ENCODE peak calls at places on chromosomes 2 and 18, in four cellular contexts. E is AG09319, R is A172, V is fibroblast of pulmonary artery. C is an unnamed sample.

GRCh38 chr2:163852616-163853015 is 116.8 kb upstream of the FIGN start:
- DNase-seq in V (no peak), R (no peak), E (no peak), C (peak)

GRCh38 chr2:235268535-235268934 is 225.3 kb upstream of the AGAP1 start:
- DNase-seq in V (peak), E (no peak), R (peak), C (peak)

GRCh38 chr2:41194235-41194634 is 742.3 kb upstream of the SLC8A1 start:
- DNase-seq in R (peak), E (no peak), V (peak), C (peak)

GRCh38 chr2:238722883-238723282 is 125.0 kb upstream of the TWIST2 start:
- DNase-seq in E (no peak), R (no peak), V (no peak), C (no peak)

GRCh38 chr18:23547806-23548205 is 38.5 kb downstream of the NPC1 start:
- DNase-seq in V (no peak), E (no peak), R (peak), C (no peak)

GRCh38 chr2:69585855-69586560 is 57.5 kb downstream of the AAK1 start:
- DNase-seq in V (no peak), E (no peak), R (no peak), C (no peak)

GRCh38 chr18:3827236-3827635 is 377.3 kb downstream of the TGIF1 start:
- DNase-seq in R (no peak), E (no peak), V (no peak), C (no peak)

GRCh38 chr2:233476651-233477547 is 89.7 kb downstream of the USP40 start:
- DNase-seq in E (no peak), R (no peak), V (no peak), C (no peak)

GRCh38 chr2:9918275-9918674 is 33.2 kb upstream of the GRHL1 start:
- DNase-seq in E (no peak), R (peak), V (peak), C (peak)

GRCh38 chr2:109143214-109144187 is 14.5 kb downstream of the SH3RF3 start:
- DNase-seq in V (no peak), R (no peak), E (no peak), C (no peak)

GRCh38 chr2:8805278-8806045 is 32.0 kb downstream of the KIDINS220 start:
- DNase-seq in V (no peak), R (no peak), E (no peak), C (no peak)

GRCh38 chr2:36356990-36357505 is 1.5 kb downstream of the CRIM1 start:
- DNase-seq in R (no peak), V (no peak), E (no peak), C (no peak)

GRCh38 chr2:42054657-42055430 is 7.0 kb downstream of the PKDCC start:
- DNase-seq in E (no peak), V (no peak), R (no peak), C (no peak)

GRCh38 chr18:74989134-74989533 is 219.8 kb downstream of the PTGR3 start:
- DNase-seq in R (no peak), V (no peak), E (no peak), C (no peak)

GRCh38 chr2:240524963-240525718 is 32.6 kb downstream of the ANKMY1 start:
- DNase-seq in V (no peak), R (no peak), E (no peak), C (no peak)

GRCh38 chr2:33589444-33589843 is 9.7 kb downstream of the FAM98A start:
- DNase-seq in E (no peak), V (peak), R (no peak), C (no peak)

GRCh38 chr2:151049746-151050145 is 211.9 kb downstream of the RBM43 start:
- DNase-seq in R (peak), E (no peak), V (peak), C (peak)

GRCh38 chr2:218858671-218859555 is 692 bp upstream of the WNT6 start:
- DNase-seq in R (no peak), E (no peak), V (no peak), C (no peak)

GRCh38 chr18:60182223-60182622 is 190.4 kb downstream of the MC4R start:
- DNase-seq in R (no peak), E (no peak), V (no peak), C (no peak)

GRCh38 chr18:10406172-10406663 is 48.2 kb upstream of the APCDD1 start:
- DNase-seq in E (no peak), R (no peak), V (no peak), C (no peak)

GRCh38 chr2:6877402-6878305 is at the start of gene RSAD2:
- DNase-seq in E (no peak), V (peak), R (peak), C (peak)

GRCh38 chr18:9734189-9734588 is 26.1 kb downstream of the RAB31 start:
- DNase-seq in V (no peak), R (no peak), E (no peak), C (no peak)

GRCh38 chr18:22674300-22674699 is 256.6 kb upstream of the CTAGE1 start:
- DNase-seq in V (peak), E (peak), R (peak), C (peak)

GRCh38 chr18:35458677-35459441 is 38.9 kb downstream of the INO80C start:
- DNase-seq in R (peak), V (peak), E (no peak), C (peak)

GRCh38 chr2:136117391-136117841 is 533 bp downstream of the CXCR4 start:
- DNase-seq in R (no peak), V (peak), E (no peak), C (peak)

GRCh38 chr2:152355411-152355831 is 20.4 kb downstream of the FMNL2 start:
- DNase-seq in V (no peak), E (no peak), R (no peak), C (no peak)

GRCh38 chr18:50099725-50100414 is 95.1 kb downstream of the MYO5B start:
- DNase-seq in V (no peak), E (no peak), R (peak), C (peak)

GRCh38 chr2:160615706-160616105 is 122.1 kb upstream of the RBMS1 start:
- DNase-seq in R (no peak), V (no peak), E (no peak), C (peak)

GRCh38 chr2:69053416-69053965 is 40.5 kb downstream of the ANTXR1 start:
- DNase-seq in V (peak), R (no peak), E (no peak), C (peak)

GRCh38 chr2:39728941-39729351 is 50.1 kb downstream of the THUMPD2 start:
- DNase-seq in E (no peak), V (peak), R (peak), C (peak)

C was measured in cardiac fibroblast.